ENCODE peak calls at places on chromosome 10, in four cellular contexts. N, L, C and M are unnamed samples.

GRCh38 chr10:88831709-88832108 is 19.9 kb downstream of the ANKRD22 start:
- DNase-seq in N (no peak), L (no peak), C (no peak), M (no peak)

GRCh38 chr10:35554461-35555056 is 50.6 kb upstream of the GJD4 start:
- DNase-seq in C (no peak), L (no peak), N (no peak), M (no peak)

GRCh38 chr10:104351067-104351681 is 2.5 kb upstream of the CFAP58 start:
- DNase-seq in C (peak; percentile 75), L (peak; percentile 58), N (peak; percentile 39), M (peak; percentile 51)

GRCh38 chr10:60916025-60916424 is 28.0 kb downstream of the RHOBTB1 start:
- DNase-seq in L (no peak), N (no peak), C (no peak), M (no peak)

GRCh38 chr10:132961864-132962622 is 19.7 kb upstream of the CFAP46 start:
- DNase-seq in N (peak; percentile 88), L (peak; percentile 58), C (peak; percentile 67), M (peak; percentile 80)

GRCh38 chr10:73858013-73858708 is 16.2 kb downstream of the CAMK2G start:
- DNase-seq in C (no peak), N (no peak), L (no peak), M (no peak)

GRCh38 chr10:89301721-89302445 is at the start of gene IFIT2:
- DNase-seq in L (peak; percentile 85), C (peak; percentile 80), N (peak; percentile 75), M (peak; percentile 76)

GRCh38 chr10:19302117-19302516 is 253.5 kb downstream of the MALRD1 start:
- DNase-seq in L (peak; percentile 84), C (peak; percentile 90), N (peak; percentile 20), M (peak; percentile 55)

GRCh38 chr10:112792487-112793196 is 157.4 kb upstream of the TCF7L2 start:
- DNase-seq in N (peak; percentile 76), C (peak; percentile 56), L (peak; percentile 25), M (peak; percentile 54)